ENCODE peak calls at places on chromosomes 1 and 21, in five cellular contexts. One of them, this sample, is unnamed.

GRCh38 chr1:15808955-15809354 is 1.5 kb upstream of the UQCRHL start:
- DNase-seq in foreskin fibroblast: no peak
- DNase-seq in ovary: no peak
- DNase-seq in body of pancreas: no peak
- DNase-seq in cardiac muscle cell: no peak
- DNase-seq in this sample: no peak

GRCh38 chr1:63547621-63548294 is 24.4 kb downstream of the EFCAB7 start:
- DNase-seq in foreskin fibroblast: peak; percentile 21
- DNase-seq in body of pancreas: no peak
- DNase-seq in ovary: no peak
- DNase-seq in cardiac muscle cell: peak; percentile 9
- DNase-seq in this sample: no peak

GRCh38 chr1:46747683-46748288 is 28.9 kb upstream of the EFCAB14 start:
- DNase-seq in body of pancreas: peak; percentile 41
- DNase-seq in foreskin fibroblast: peak; percentile 64
- DNase-seq in cardiac muscle cell: peak; percentile 71
- DNase-seq in ovary: no peak
- DNase-seq in this sample: peak; percentile 48

GRCh38 chr1:180262628-180263488 is 32.8 kb downstream of the LHX4 start:
- DNase-seq in body of pancreas: no peak
- DNase-seq in foreskin fibroblast: no peak
- DNase-seq in cardiac muscle cell: peak; percentile 39
- DNase-seq in ovary: no peak
- DNase-seq in this sample: no peak

GRCh38 chr1:26945728-26946127 is 14.5 kb downstream of the KDF1 start:
- DNase-seq in foreskin fibroblast: no peak
- DNase-seq in ovary: no peak
- DNase-seq in body of pancreas: peak; percentile 47
- DNase-seq in cardiac muscle cell: no peak
- DNase-seq in this sample: peak; percentile 25

GRCh38 chr1:153447498-153448170 is 12.8 kb downstream of the S100A7 start:
- DNase-seq in ovary: no peak
- DNase-seq in body of pancreas: no peak
- DNase-seq in foreskin fibroblast: peak; percentile 90
- DNase-seq in cardiac muscle cell: peak; percentile 10
- DNase-seq in this sample: no peak

GRCh38 chr1:27137022-27137542 is 17.8 kb downstream of the SLC9A1 start:
- DNase-seq in body of pancreas: no peak
- DNase-seq in ovary: no peak
- DNase-seq in cardiac muscle cell: no peak
- DNase-seq in foreskin fibroblast: no peak
- DNase-seq in this sample: no peak

GRCh38 chr1:77539510-77540142 is 142.8 kb downstream of the ZZZ3 start:
- DNase-seq in body of pancreas: peak; percentile 18
- DNase-seq in cardiac muscle cell: peak; percentile 85
- DNase-seq in foreskin fibroblast: peak; percentile 96
- DNase-seq in ovary: no peak
- DNase-seq in this sample: no peak

GRCh38 chr1:118861216-118861615 is 126.9 kb downstream of the TBX15 start:
- DNase-seq in foreskin fibroblast: no peak
- DNase-seq in body of pancreas: no peak
- DNase-seq in ovary: no peak
- DNase-seq in cardiac muscle cell: no peak
- DNase-seq in this sample: no peak

GRCh38 chr21:45138199-45139002 is 64.0 kb downstream of the ADARB1 start:
- DNase-seq in foreskin fibroblast: peak; percentile 78
- DNase-seq in cardiac muscle cell: peak; percentile 82
- DNase-seq in ovary: peak; percentile 66
- DNase-seq in body of pancreas: peak; percentile 60
- DNase-seq in this sample: peak; percentile 83

GRCh38 chr1:17875171-17875881 is 120.2 kb downstream of the ACTL8 start:
- DNase-seq in cardiac muscle cell: peak; percentile 46
- DNase-seq in ovary: no peak
- DNase-seq in foreskin fibroblast: peak; percentile 92
- DNase-seq in body of pancreas: no peak
- DNase-seq in this sample: no peak

GRCh38 chr1:42937141-42937696 is 21.4 kb downstream of the SLC2A1 start:
- DNase-seq in foreskin fibroblast: peak; percentile 89
- DNase-seq in cardiac muscle cell: peak; percentile 52
- DNase-seq in body of pancreas: no peak
- DNase-seq in ovary: no peak
- DNase-seq in this sample: no peak

GRCh38 chr1:89605692-89606091 is 27.2 kb upstream of the LRRC8C start:
- DNase-seq in body of pancreas: no peak
- DNase-seq in ovary: no peak
- DNase-seq in foreskin fibroblast: peak; percentile 93
- DNase-seq in cardiac muscle cell: peak; percentile 84
- DNase-seq in this sample: no peak

GRCh38 chr1:38004284-38005101 is 821 bp downstream of the FHL3 start:
- DNase-seq in cardiac muscle cell: peak; percentile 30
- DNase-seq in foreskin fibroblast: peak; percentile 50
- DNase-seq in body of pancreas: peak; percentile 15
- DNase-seq in ovary: no peak
- DNase-seq in this sample: peak; percentile 31

GRCh38 chr1:203215573-203215972 is 13.9 kb downstream of the CHIT1 start:
- DNase-seq in foreskin fibroblast: no peak
- DNase-seq in ovary: no peak
- DNase-seq in cardiac muscle cell: no peak
- DNase-seq in body of pancreas: no peak
- DNase-seq in this sample: no peak

GRCh38 chr1:50526431-50526830 is 103.2 kb upstream of the DMRTA2 start:
- DNase-seq in foreskin fibroblast: no peak
- DNase-seq in cardiac muscle cell: no peak
- DNase-seq in ovary: no peak
- DNase-seq in body of pancreas: no peak
- DNase-seq in this sample: no peak

GRCh38 chr1:245094954-245095353 is 59.8 kb upstream of the KIF26B start:
- DNase-seq in body of pancreas: no peak
- DNase-seq in foreskin fibroblast: no peak
- DNase-seq in ovary: no peak
- DNase-seq in cardiac muscle cell: no peak
- DNase-seq in this sample: no peak

GRCh38 chr1:174713796-174714195 is 266.0 kb downstream of the GPR52 start:
- DNase-seq in ovary: no peak
- DNase-seq in body of pancreas: no peak
- DNase-seq in cardiac muscle cell: peak; percentile 2
- DNase-seq in foreskin fibroblast: no peak
- DNase-seq in this sample: no peak

GRCh38 chr1:116661633-116662032 is 5.9 kb downstream of the IGSF3 start:
- DNase-seq in foreskin fibroblast: no peak
- DNase-seq in ovary: no peak
- DNase-seq in body of pancreas: no peak
- DNase-seq in cardiac muscle cell: no peak
- DNase-seq in this sample: no peak

GRCh38 chr1:241677171-241677570 is 25.1 kb downstream of the WDR64 start:
- DNase-seq in body of pancreas: no peak
- DNase-seq in cardiac muscle cell: no peak
- DNase-seq in ovary: no peak
- DNase-seq in foreskin fibroblast: no peak
- DNase-seq in this sample: no peak

GRCh38 chr1:215566556-215567490 is at the start of gene KCTD3:
- DNase-seq in cardiac muscle cell: peak; percentile 87
- DNase-seq in foreskin fibroblast: peak; percentile 88
- DNase-seq in ovary: peak; percentile 66
- DNase-seq in body of pancreas: peak; percentile 77
- DNase-seq in this sample: peak; percentile 82

GRCh38 chr1:45351508-45351907 is 11.3 kb upstream of the MUTYH start:
- DNase-seq in cardiac muscle cell: no peak
- DNase-seq in body of pancreas: no peak
- DNase-seq in ovary: no peak
- DNase-seq in foreskin fibroblast: no peak
- DNase-seq in this sample: no peak

GRCh38 chr1:40919475-40920011 is 57.4 kb upstream of the CITED4 start:
- DNase-seq in foreskin fibroblast: no peak
- DNase-seq in ovary: no peak
- DNase-seq in body of pancreas: peak; percentile 88
- DNase-seq in cardiac muscle cell: no peak
- DNase-seq in this sample: no peak

GRCh38 chr1:7669559-7670208 is 101.4 kb upstream of the VAMP3 start:
- DNase-seq in foreskin fibroblast: peak; percentile 48
- DNase-seq in body of pancreas: peak; percentile 63
- DNase-seq in cardiac muscle cell: peak; percentile 53
- DNase-seq in ovary: peak; percentile 38
- DNase-seq in this sample: peak; percentile 77

GRCh38 chr1:215082532-215083407 is at the start of gene KCNK2:
- DNase-seq in body of pancreas: no peak
- DNase-seq in cardiac muscle cell: peak; percentile 22
- DNase-seq in foreskin fibroblast: peak; percentile 61
- DNase-seq in ovary: no peak
- DNase-seq in this sample: peak; percentile 56

GRCh38 chr1:12618661-12619395 is 818 bp upstream of the DHRS3 start:
- DNase-seq in body of pancreas: peak; percentile 80
- DNase-seq in ovary: peak; percentile 76
- DNase-seq in foreskin fibroblast: peak; percentile 85
- DNase-seq in cardiac muscle cell: peak; percentile 91
- DNase-seq in this sample: peak; percentile 57

GRCh38 chr1:210233216-210233494 is 559 bp downstream of the SERTAD4 start:
- DNase-seq in ovary: peak; percentile 33
- DNase-seq in body of pancreas: no peak
- DNase-seq in foreskin fibroblast: peak; percentile 64
- DNase-seq in cardiac muscle cell: peak; percentile 24
- DNase-seq in this sample: no peak

GRCh38 chr21:34022557-34023335 is 50.6 kb upstream of the MRPS6 start:
- DNase-seq in ovary: no peak
- DNase-seq in cardiac muscle cell: no peak
- DNase-seq in foreskin fibroblast: peak; percentile 44
- DNase-seq in body of pancreas: no peak
- DNase-seq in this sample: no peak

GRCh38 chr21:42218836-42219605 is at the start of gene ABCG1:
- DNase-seq in body of pancreas: peak; percentile 48
- DNase-seq in ovary: no peak
- DNase-seq in cardiac muscle cell: peak; percentile 33
- DNase-seq in foreskin fibroblast: peak; percentile 13
- DNase-seq in this sample: peak; percentile 76

DNA sequence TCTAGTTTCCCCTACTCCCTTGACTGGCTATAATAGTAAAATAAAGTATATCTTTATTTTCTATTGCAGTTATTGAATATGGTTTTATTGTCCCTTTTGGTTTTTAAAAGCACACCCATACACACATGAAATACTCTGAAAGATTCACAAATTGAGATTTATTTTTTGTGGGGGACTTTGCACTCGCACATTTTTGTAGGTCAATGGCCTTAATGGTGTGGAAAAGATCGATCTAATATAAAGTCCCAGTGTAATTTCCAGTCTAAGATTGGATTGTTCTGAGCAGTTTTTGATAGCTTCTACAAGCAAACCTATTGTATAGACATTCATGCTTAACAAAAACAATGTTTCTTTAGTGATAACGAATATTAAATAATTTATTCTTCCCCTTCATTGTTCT is 59.5 kb upstream of the INSL5 start:
- DNase-seq in body of pancreas: no peak
- DNase-seq in foreskin fibroblast: no peak
- DNase-seq in ovary: no peak
- DNase-seq in cardiac muscle cell: no peak
- DNase-seq in this sample: no peak
- TF ChIP-seq CTCF in body of pancreas: no peak
- TF ChIP-seq CTCF in foreskin fibroblast: no peak
- TF ChIP-seq CTCF in ovary: no peak
- TF ChIP-seq CTCF in cardiac muscle cell: no peak
- TF ChIP-seq CTCF in this sample: no peak

GRCh38 chr21:29002442-29003144 is 9.9 kb upstream of the LTN1 start:
- DNase-seq in foreskin fibroblast: peak; percentile 98
- DNase-seq in ovary: peak; percentile 96
- DNase-seq in cardiac muscle cell: peak; percentile 98
- DNase-seq in body of pancreas: peak; percentile 96
- DNase-seq in this sample: peak; percentile 93
- TF ChIP-seq CTCF in foreskin fibroblast: no peak
- TF ChIP-seq CTCF in ovary: no peak
- TF ChIP-seq CTCF in cardiac muscle cell: no peak
- TF ChIP-seq CTCF in body of pancreas: no peak
- TF ChIP-seq CTCF in this sample: no peak

GRCh38 chr1:165507570-165507969 is 36.2 kb upstream of the LRRC52 start:
- DNase-seq in body of pancreas: no peak
- DNase-seq in foreskin fibroblast: no peak
- DNase-seq in cardiac muscle cell: no peak
- DNase-seq in ovary: no peak
- DNase-seq in this sample: no peak

GRCh38 chr1:165501351-165501974 is 42.3 kb upstream of the LRRC52 start:
- DNase-seq in body of pancreas: no peak
- DNase-seq in foreskin fibroblast: no peak
- DNase-seq in cardiac muscle cell: no peak
- DNase-seq in ovary: no peak
- DNase-seq in this sample: no peak

GRCh38 chr1:165496493-165496892 is 47.3 kb upstream of the LRRC52 start:
- DNase-seq in foreskin fibroblast: no peak
- DNase-seq in ovary: no peak
- DNase-seq in cardiac muscle cell: no peak
- DNase-seq in body of pancreas: no peak
- DNase-seq in this sample: no peak

GRCh38 chr1:165497444-165498013 is 46.3 kb upstream of the LRRC52 start:
- DNase-seq in cardiac muscle cell: no peak
- DNase-seq in body of pancreas: no peak
- DNase-seq in foreskin fibroblast: no peak
- DNase-seq in ovary: no peak
- DNase-seq in this sample: no peak

DNA sequence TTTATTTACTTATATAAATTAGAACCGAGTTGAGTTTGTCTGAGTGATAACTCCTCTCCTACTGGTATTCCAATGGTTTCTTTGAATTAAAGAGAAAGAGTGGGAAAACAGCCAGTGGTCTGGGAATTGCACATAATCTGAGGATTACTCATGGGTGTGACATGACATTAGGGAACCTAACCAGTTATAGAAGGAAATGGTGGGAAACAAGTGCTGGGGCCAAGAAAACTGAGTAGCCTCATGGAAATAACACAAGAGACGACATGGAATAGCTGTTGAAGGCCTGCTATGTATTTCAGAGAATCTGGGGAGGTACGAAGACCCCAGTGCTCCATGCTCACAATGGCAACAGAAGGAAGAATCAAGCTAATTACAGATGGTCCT is 41.8 kb upstream of the LRRC52 start:
- DNase-seq in body of pancreas: no peak
- DNase-seq in ovary: no peak
- DNase-seq in foreskin fibroblast: no peak
- DNase-seq in cardiac muscle cell: peak; percentile 5
- DNase-seq in this sample: no peak
- TF ChIP-seq CTCF in body of pancreas: no peak
- TF ChIP-seq CTCF in ovary: no peak
- TF ChIP-seq CTCF in foreskin fibroblast: no peak
- TF ChIP-seq CTCF in cardiac muscle cell: no peak
- TF ChIP-seq CTCF in this sample: no peak

GRCh38 chr21:37164742-37165141 is 91.7 kb downstream of the TTC3 start:
- DNase-seq in ovary: no peak
- DNase-seq in foreskin fibroblast: peak; percentile 29
- DNase-seq in cardiac muscle cell: peak; percentile 55
- DNase-seq in body of pancreas: no peak
- DNase-seq in this sample: no peak

GRCh38 chr21:37165606-37166005 is 92.6 kb downstream of the TTC3 start:
- DNase-seq in ovary: no peak
- DNase-seq in cardiac muscle cell: no peak
- DNase-seq in body of pancreas: no peak
- DNase-seq in foreskin fibroblast: peak; percentile 49
- DNase-seq in this sample: no peak

GRCh38 chr21:37172646-37173045 is 94.5 kb downstream of the VPS26C start:
- DNase-seq in body of pancreas: no peak
- DNase-seq in ovary: no peak
- DNase-seq in cardiac muscle cell: no peak
- DNase-seq in foreskin fibroblast: no peak
- DNase-seq in this sample: no peak

GRCh38 chr21:37168666-37169065 is 95.6 kb downstream of the TTC3 start:
- DNase-seq in cardiac muscle cell: no peak
- DNase-seq in ovary: no peak
- DNase-seq in body of pancreas: no peak
- DNase-seq in foreskin fibroblast: no peak
- DNase-seq in this sample: no peak

GRCh38 chr21:37166733-37167132 is 93.7 kb downstream of the TTC3 start:
- DNase-seq in ovary: no peak
- DNase-seq in foreskin fibroblast: no peak
- DNase-seq in cardiac muscle cell: peak; percentile 20
- DNase-seq in body of pancreas: no peak
- DNase-seq in this sample: no peak
- TF ChIP-seq CTCF in ovary: no peak
- TF ChIP-seq CTCF in foreskin fibroblast: peak; percentile 6
- TF ChIP-seq CTCF in cardiac muscle cell: no peak
- TF ChIP-seq CTCF in body of pancreas: no peak
- TF ChIP-seq CTCF in this sample: no peak